ENCODE peak calls at places on chromosomes 3 and 15, in five cellular contexts. One of them, this sample, is unnamed.
A peak's percentile ranks its signal among the peaks of the same experiment; 100 is the strongest.

GRCh38 chr15:55802600-55803376 is 59.8 kb upstream of the PRTG start:
- DNase-seq in progenitor cell of endocrine pancreas: no peak
- DNase-seq in NCI-H2081: peak; percentile 74
- DNase-seq in ACHN: no peak
- DNase-seq in NT2/D1: no peak
- DNase-seq in this sample: no peak

GRCh38 chr3:14391033-14391432 is 11.4 kb upstream of the SLC6A6 start:
- DNase-seq in progenitor cell of endocrine pancreas: no peak
- DNase-seq in NT2/D1: no peak
- DNase-seq in NCI-H2081: peak; percentile 89
- DNase-seq in ACHN: no peak
- DNase-seq in this sample: no peak

GRCh38 chr3:55128201-55128870 is 200.5 kb upstream of the LRTM1 start:
- DNase-seq in ACHN: no peak
- DNase-seq in NT2/D1: no peak
- DNase-seq in progenitor cell of endocrine pancreas: no peak
- DNase-seq in NCI-H2081: peak; percentile 52
- DNase-seq in this sample: no peak

GRCh38 chr3:14915636-14916222 is 31.7 kb upstream of the NR2C2 start:
- DNase-seq in progenitor cell of endocrine pancreas: no peak
- DNase-seq in NT2/D1: no peak
- DNase-seq in NCI-H2081: no peak
- DNase-seq in ACHN: no peak
- DNase-seq in this sample: no peak

GRCh38 chr15:27912283-27912682 is 186.8 kb downstream of the OCA2 start:
- DNase-seq in ACHN: no peak
- DNase-seq in progenitor cell of endocrine pancreas: no peak
- DNase-seq in NCI-H2081: no peak
- DNase-seq in NT2/D1: no peak
- DNase-seq in this sample: no peak

GRCh38 chr15:75597667-75598341 is 18.7 kb upstream of the PTPN9 start:
- DNase-seq in progenitor cell of endocrine pancreas: no peak
- DNase-seq in NT2/D1: no peak
- DNase-seq in ACHN: peak; percentile 7
- DNase-seq in NCI-H2081: no peak
- DNase-seq in this sample: no peak

GRCh38 chr15:70281811-70282307 is 184.1 kb upstream of the TLE3 start:
- DNase-seq in ACHN: no peak
- DNase-seq in NT2/D1: no peak
- DNase-seq in NCI-H2081: no peak
- DNase-seq in progenitor cell of endocrine pancreas: no peak
- DNase-seq in this sample: no peak

GRCh38 chr3:149971403-149972075 is 844 bp upstream of the PFN2 start:
- DNase-seq in NCI-H2081: peak; percentile 96
- DNase-seq in NT2/D1: peak; percentile 52
- DNase-seq in progenitor cell of endocrine pancreas: no peak
- DNase-seq in ACHN: no peak
- DNase-seq in this sample: peak; percentile 85

GRCh38 chr15:89496155-89497098 is at the start of gene RHCG:
- DNase-seq in ACHN: peak; percentile 70
- DNase-seq in NCI-H2081: no peak
- DNase-seq in NT2/D1: peak; percentile 75
- DNase-seq in progenitor cell of endocrine pancreas: peak; percentile 56
- DNase-seq in this sample: no peak

GRCh38 chr3:127307431-127307830 is 19.6 kb upstream of the PRR20G start:
- DNase-seq in progenitor cell of endocrine pancreas: no peak
- DNase-seq in NCI-H2081: no peak
- DNase-seq in NT2/D1: no peak
- DNase-seq in ACHN: no peak
- DNase-seq in this sample: no peak

GRCh38 chr15:101023501-101024110 is 104.4 kb downstream of the LRRK1 start:
- DNase-seq in NCI-H2081: no peak
- DNase-seq in ACHN: no peak
- DNase-seq in progenitor cell of endocrine pancreas: no peak
- DNase-seq in NT2/D1: no peak
- DNase-seq in this sample: no peak

GRCh38 chr3:64971584-64971983 is 283.8 kb upstream of the ADAMTS9 start:
- DNase-seq in NCI-H2081: no peak
- DNase-seq in progenitor cell of endocrine pancreas: no peak
- DNase-seq in NT2/D1: no peak
- DNase-seq in ACHN: no peak
- DNase-seq in this sample: no peak

GRCh38 chr3:159751754-159752153 is 236.9 kb upstream of the IL12A start:
- DNase-seq in progenitor cell of endocrine pancreas: no peak
- DNase-seq in NT2/D1: no peak
- DNase-seq in NCI-H2081: no peak
- DNase-seq in ACHN: no peak
- DNase-seq in this sample: no peak

GRCh38 chr3:56725175-56725574 is 42.1 kb upstream of the TASOR start:
- DNase-seq in progenitor cell of endocrine pancreas: no peak
- DNase-seq in NT2/D1: no peak
- DNase-seq in NCI-H2081: no peak
- DNase-seq in ACHN: no peak
- DNase-seq in this sample: no peak

GRCh38 chr3:24483873-24484272 is 10.8 kb downstream of the THRB start:
- DNase-seq in NCI-H2081: no peak
- DNase-seq in ACHN: no peak
- DNase-seq in progenitor cell of endocrine pancreas: no peak
- DNase-seq in NT2/D1: no peak
- DNase-seq in this sample: no peak

GRCh38 chr3:121574449-121574848 is 6.7 kb downstream of the ARGFX start:
- DNase-seq in progenitor cell of endocrine pancreas: no peak
- DNase-seq in NCI-H2081: peak; percentile 41
- DNase-seq in ACHN: peak; percentile 47
- DNase-seq in NT2/D1: no peak
- DNase-seq in this sample: peak; percentile 18

GRCh38 chr3:45988100-45988761 is 7.4 kb downstream of the FYCO1 start:
- DNase-seq in ACHN: no peak
- DNase-seq in NCI-H2081: no peak
- DNase-seq in progenitor cell of endocrine pancreas: no peak
- DNase-seq in NT2/D1: no peak
- DNase-seq in this sample: no peak